ENCODE peak calls at places on chromosomes 3 and 15, in ten cellular contexts. Z is left ventricle myocardium inferior, G is right cardiac atrium, U is left lung, X is fibroblast of lung, D is HCT116, I is tibial artery, P is GM23248, E is cardiac muscle cell, N is lower lobe of right lung. A is an unnamed sample.
A peak's percentile ranks its signal among the peaks of the same experiment; 100 is the strongest.

GRCh38 chr3:193744048-193744821 is 151.2 kb downstream of the OPA1 start:
- DNase-seq in X (no peak), N (no peak), D (no peak), E (peak; percentile 22), Z (no peak), G (no peak), I (no peak), U (no peak), P (no peak), A (no peak)

GRCh38 chr15:74789171-74789627 is 7.3 kb downstream of the CSK start:
- DNase-seq in Z (no peak), U (no peak), X (no peak), N (no peak), D (no peak), P (no peak), E (no peak), I (no peak), G (peak; percentile 64), A (no peak)

GRCh38 chr3:123791898-123792297 is 92.2 kb downstream of the MYLK start:
- DNase-seq in I (no peak), G (no peak), Z (no peak), E (no peak), X (peak; percentile 61), U (no peak), P (peak; percentile 51), D (no peak), N (no peak), A (no peak)

GRCh38 chr15:87599616-87600015 is 656.9 kb downstream of the NTRK3 start:
- DNase-seq in D (no peak), X (peak; percentile 60), P (peak; percentile 3), Z (no peak), E (no peak), N (no peak), G (no peak), I (no peak), U (no peak), A (no peak)

GRCh38 chr15:40493089-40493840 is 22.5 kb downstream of the CHST14 start:
- DNase-seq in E (no peak), N (no peak), P (peak; percentile 20), I (no peak), U (no peak), G (no peak), Z (no peak), D (no peak), X (no peak), A (no peak)

GRCh38 chr3:188839187-188839695 is 332.5 kb upstream of the TPRG1 start:
- DNase-seq in U (no peak), G (no peak), N (no peak), I (no peak), E (no peak), Z (no peak), P (no peak), D (no peak), X (no peak), A (no peak)

GRCh38 chr3:138459619-138460535 is 25.5 kb downstream of the ESYT3 start:
- DNase-seq in E (no peak), P (no peak), D (no peak), U (no peak), N (peak; percentile 36), G (no peak), X (no peak), Z (no peak), I (no peak), A (peak; percentile 59)

GRCh38 chr3:128089135-128089534 is 34.5 kb downstream of the RUVBL1 start:
- DNase-seq in N (no peak), I (no peak), P (no peak), X (no peak), D (no peak), E (no peak), Z (no peak), U (no peak), G (no peak), A (no peak)

GRCh38 chr3:101779808-101780366 is 876 bp downstream of the NXPE3 start:
- DNase-seq in N (no peak), Z (no peak), U (no peak), P (peak; percentile 13), D (no peak), I (peak; percentile 45), E (no peak), X (peak; percentile 11), G (no peak), A (no peak)

GRCh38 chr3:35739181-35739809 is 100.0 kb downstream of the ARPP21 start:
- DNase-seq in U (no peak), P (no peak), N (no peak), E (no peak), X (no peak), Z (no peak), D (no peak), G (no peak), I (no peak), A (no peak)

GRCh38 chr3:152356870-152357276 is 88.1 kb downstream of the MBNL1 start:
- DNase-seq in D (no peak), N (no peak), P (no peak), I (no peak), U (no peak), X (no peak), G (no peak), Z (no peak), E (no peak), A (no peak)
- H3K4me1 ChIP-seq in D (peaks cover 13% of the 10 kb centered on the region), N (peaks cover 31% of the 10 kb centered on the region), P (peaks cover 60% of the 10 kb centered on the region), I (peaks cover 97% of the 10 kb centered on the region), U (peaks cover 32% of the 10 kb centered on the region), X (peaks cover 7% of the 10 kb centered on the region), G (peaks cover 9% of the 10 kb centered on the region), Z (peaks cover 92% of the 10 kb centered on the region), E (peaks cover 10% of the 10 kb centered on the region), A (peaks cover 13% of the 10 kb centered on the region)

DNA sequence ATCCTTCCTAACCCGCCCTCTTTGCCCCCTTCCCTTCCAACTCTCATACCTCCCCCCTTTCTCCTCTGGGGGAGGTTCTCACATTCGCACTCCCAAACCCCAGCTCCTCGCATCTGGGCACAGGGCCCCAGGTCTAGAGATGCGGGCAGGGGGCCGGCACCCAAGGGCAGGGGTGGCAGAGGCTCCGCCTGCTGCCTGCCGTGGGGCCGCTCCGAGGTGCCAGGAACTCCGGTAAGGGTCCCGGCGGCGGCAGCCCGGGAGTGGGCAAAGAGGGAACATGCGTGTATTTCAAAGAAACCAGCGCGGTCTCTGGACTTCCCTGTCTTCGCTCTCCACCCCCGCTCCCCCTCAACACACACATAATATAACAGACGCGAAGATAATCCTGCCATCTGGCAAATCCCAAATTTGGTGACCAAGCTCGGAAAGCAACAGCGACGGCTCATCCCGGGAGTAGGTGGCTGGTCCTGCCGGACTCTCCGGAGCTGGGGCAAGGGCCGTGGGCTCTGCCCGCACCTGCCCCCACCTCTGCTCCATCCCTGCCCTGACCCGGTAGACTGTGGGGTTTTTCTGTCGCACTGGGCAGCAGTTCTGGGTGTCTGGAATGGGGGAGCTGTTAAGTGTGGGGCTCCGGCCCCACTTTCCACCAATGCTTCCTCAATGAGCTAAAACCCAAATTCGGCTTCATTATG is 31.0 kb downstream of the NR2F2 start:
- DNase-seq in N (no peak), U (no peak), Z (no peak), X (no peak), E (no peak), P (no peak), G (no peak), D (no peak), I (no peak), A (no peak)
- H3K27me3 ChIP-seq in N (peaks cover 80% of the 10 kb centered on the region), U (peaks cover 98% of the 10 kb centered on the region), Z (peaks cover 96% of the 10 kb centered on the region), X (no peaks in the 10 kb centered on the region), E (peaks cover 100% of the 10 kb centered on the region), P (peaks cover 5% of the 10 kb centered on the region), G (no peaks in the 10 kb centered on the region), D (no peaks in the 10 kb centered on the region), I (no peaks in the 10 kb centered on the region), A (no peaks in the 10 kb centered on the region)

DNA sequence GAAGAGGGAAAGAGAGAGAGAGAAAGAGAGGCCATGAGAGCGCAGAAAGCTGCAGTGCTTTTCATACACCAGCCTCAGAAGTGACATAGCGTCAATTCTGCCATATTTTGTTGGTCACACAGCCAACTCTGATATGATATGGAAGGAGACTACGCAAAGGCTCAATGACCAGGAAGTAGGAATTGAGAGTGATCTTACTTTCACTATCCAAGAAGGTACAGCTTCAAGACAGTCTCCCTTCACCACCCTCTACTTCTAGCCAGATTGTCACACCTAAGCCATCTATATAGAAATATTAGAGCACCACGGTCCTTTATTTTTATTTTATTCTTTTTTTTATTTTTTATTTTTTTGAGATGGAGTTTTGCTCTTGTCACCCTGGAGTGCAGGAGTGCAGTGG is 21.1 kb downstream of the PARP15 start:
- DNase-seq in U (no peak), N (no peak), X (no peak), Z (no peak), E (no peak), I (no peak), P (no peak), G (no peak), D (no peak), A (no peak)
- H3K4me1 ChIP-seq in U (no peaks in the 10 kb centered on the region), N (no peaks in the 10 kb centered on the region), X (no peaks in the 10 kb centered on the region), Z (no peaks in the 10 kb centered on the region), E (no peaks in the 10 kb centered on the region), I (no peaks in the 10 kb centered on the region), P (no peaks in the 10 kb centered on the region), G (no peaks in the 10 kb centered on the region), D (no peaks in the 10 kb centered on the region), A (no peaks in the 10 kb centered on the region)

GRCh38 chr15:96349933-96350292 is 19.4 kb downstream of the NR2F2 start:
- DNase-seq in D (no peak), I (peak; percentile 14), G (no peak), E (no peak), X (no peak), Z (no peak), P (no peak), U (no peak), N (no peak), A (no peak)

GRCh38 chr15:96350321-96350720 is 19.8 kb downstream of the NR2F2 start:
- DNase-seq in X (no peak), D (no peak), E (no peak), P (no peak), N (no peak), G (no peak), Z (no peak), I (peak; percentile 6), U (no peak), A (no peak)

GRCh38 chr15:96352594-96353377 is 22.3 kb downstream of the NR2F2 start:
- DNase-seq in E (no peak), U (no peak), G (peak; percentile 52), P (peak; percentile 57), D (no peak), Z (no peak), N (no peak), X (peak; percentile 66), I (no peak), A (no peak)

GRCh38 chr15:96351801-96352593 is 21.5 kb downstream of the NR2F2 start:
- DNase-seq in P (no peak), U (no peak), I (peak; percentile 35), X (no peak), Z (no peak), N (no peak), E (peak; percentile 51), D (no peak), G (peak; percentile 79), A (peak; percentile 48)

DNA sequence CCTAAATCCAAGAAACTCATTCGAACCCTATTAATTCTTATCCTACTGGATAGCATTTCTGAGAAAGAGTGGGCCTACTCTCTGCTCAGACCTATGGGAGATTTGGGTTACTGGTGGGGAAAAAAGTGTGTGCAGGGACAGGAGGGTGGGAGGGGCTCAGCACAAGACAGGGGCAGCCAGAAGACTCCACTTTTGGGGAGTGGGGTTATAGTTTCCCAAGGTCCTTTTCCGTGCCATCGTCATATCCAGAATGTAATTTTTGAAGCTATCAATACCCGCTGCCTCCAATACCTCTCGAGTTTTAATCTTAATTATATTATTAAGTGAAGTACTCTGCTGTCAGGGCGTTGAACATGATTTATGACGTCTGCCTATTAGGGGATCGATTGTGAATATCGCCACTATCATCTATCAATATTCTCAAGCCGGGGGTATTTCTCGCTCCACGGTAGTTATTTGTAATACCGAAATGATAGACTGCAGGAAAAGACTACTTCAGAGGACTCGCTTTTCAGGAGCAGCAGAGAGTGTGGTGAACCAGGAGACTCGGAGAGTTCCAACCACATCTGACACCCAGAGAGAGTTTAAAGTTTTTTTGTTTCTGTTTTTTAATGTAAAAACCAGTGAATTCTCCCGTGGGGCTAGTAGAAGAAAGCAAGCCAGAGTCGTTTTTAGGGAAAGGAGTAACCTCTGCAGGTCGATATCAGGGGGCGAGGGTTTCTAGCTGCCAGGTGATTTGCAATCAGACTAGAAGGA is 20.6 kb downstream of the NR2F2 start:
- DNase-seq in D (no peak), X (no peak), U (no peak), I (peak; percentile 17), N (no peak), Z (no peak), G (no peak), E (no peak), P (no peak), A (no peak)
- H3K27me3 ChIP-seq in D (no peaks in the 10 kb centered on the region), X (no peaks in the 10 kb centered on the region), U (peaks cover 100% of the 10 kb centered on the region), I (no peaks in the 10 kb centered on the region), N (peaks cover 41% of the 10 kb centered on the region), Z (peaks cover 100% of the 10 kb centered on the region), G (no peaks in the 10 kb centered on the region), E (peaks cover 100% of the 10 kb centered on the region), P (no peaks in the 10 kb centered on the region), A (no peaks in the 10 kb centered on the region)

A was measured in aorta.